ENCODE peak calls at places on chromosomes 13 and 19, in six cellular contexts. One of them, this sample, is unnamed.

GRCh38 chr13:45500492-45501174 is 35.9 kb downstream of the COG3 start:
- DNase-seq in COR-L47: no peak
- DNase-seq in testis: no peak
- DNase-seq in ecto neural progenitor cell: no peak
- DNase-seq in SJSA1: peak
- DNase-seq in HT-29: peak
- DNase-seq in this sample: no peak

GRCh38 chr19:3520166-3521103 is 14.3 kb downstream of the FZR1 start:
- DNase-seq in SJSA1: no peak
- DNase-seq in HT-29: no peak
- DNase-seq in testis: no peak
- DNase-seq in COR-L47: no peak
- DNase-seq in ecto neural progenitor cell: no peak
- DNase-seq in this sample: no peak

GRCh38 chr19:37699057-37699456 is 20.5 kb downstream of the ZNF607 start:
- DNase-seq in COR-L47: no peak
- DNase-seq in ecto neural progenitor cell: no peak
- DNase-seq in testis: no peak
- DNase-seq in SJSA1: no peak
- DNase-seq in HT-29: no peak
- DNase-seq in this sample: no peak

GRCh38 chr19:17243854-17244617 is 1.7 kb downstream of the NR2F6 start:
- DNase-seq in COR-L47: no peak
- DNase-seq in SJSA1: peak
- DNase-seq in testis: peak
- DNase-seq in ecto neural progenitor cell: peak
- DNase-seq in HT-29: peak
- DNase-seq in this sample: peak

GRCh38 chr19:4228765-4229178 is 551 bp upstream of the EBI3 start:
- DNase-seq in HT-29: no peak
- DNase-seq in SJSA1: no peak
- DNase-seq in ecto neural progenitor cell: no peak
- DNase-seq in testis: no peak
- DNase-seq in COR-L47: no peak
- DNase-seq in this sample: no peak

GRCh38 chr13:111789011-111789410 is 277.9 kb upstream of the SOX1 start:
- DNase-seq in COR-L47: no peak
- DNase-seq in SJSA1: no peak
- DNase-seq in ecto neural progenitor cell: peak
- DNase-seq in HT-29: no peak
- DNase-seq in testis: no peak
- DNase-seq in this sample: no peak

GRCh38 chr13:80133631-80134083 is 207.3 kb downstream of the SPRY2 start:
- DNase-seq in HT-29: no peak
- DNase-seq in COR-L47: no peak
- DNase-seq in testis: no peak
- DNase-seq in ecto neural progenitor cell: no peak
- DNase-seq in SJSA1: no peak
- DNase-seq in this sample: no peak

GRCh38 chr19:12783849-12784393 is 7.4 kb upstream of the JUNB start:
- DNase-seq in COR-L47: no peak
- DNase-seq in HT-29: peak
- DNase-seq in ecto neural progenitor cell: no peak
- DNase-seq in SJSA1: no peak
- DNase-seq in testis: peak
- DNase-seq in this sample: peak

GRCh38 chr19:16273005-16273404 is 51.6 kb upstream of the KLF2 start:
- DNase-seq in COR-L47: no peak
- DNase-seq in testis: peak
- DNase-seq in ecto neural progenitor cell: peak
- DNase-seq in SJSA1: no peak
- DNase-seq in HT-29: no peak
- DNase-seq in this sample: no peak

GRCh38 chr13:95276119-95276505 is 25.1 kb downstream of the ABCC4 start:
- DNase-seq in HT-29: no peak
- DNase-seq in COR-L47: no peak
- DNase-seq in testis: no peak
- DNase-seq in SJSA1: no peak
- DNase-seq in ecto neural progenitor cell: no peak
- DNase-seq in this sample: no peak

GRCh38 chr13:51818771-51819511 is 15.0 kb upstream of the DHRS12 start:
- DNase-seq in testis: no peak
- DNase-seq in SJSA1: no peak
- DNase-seq in COR-L47: no peak
- DNase-seq in ecto neural progenitor cell: no peak
- DNase-seq in HT-29: no peak
- DNase-seq in this sample: no peak

This sample was measured in thyroid gland.